ENCODE peak calls at places on chromosome 14, in four cellular contexts. Z is Karpas-422; V is activated CD4-positive, alpha-beta T cell treated with anti-CD3 and anti-CD28 coated beads for 1 hour; T is PC-3. N is an unnamed sample.

GRCh38 chr14:52356025-52356424 is 41.9 kb downstream of the PTGER2 start:
- DNase-seq in Z (no peak), V (no peak), T (peak), N (peak)

GRCh38 chr14:22985894-22986507 is 3.6 kb upstream of the AJUBA start:
- DNase-seq in Z (no peak), V (no peak), T (no peak), N (no peak)

GRCh38 chr14:68608235-68608962 is 184.5 kb downstream of the ZFP36L1 start:
- DNase-seq in Z (no peak), V (no peak), T (no peak), N (no peak)

GRCh38 chr14:53955671-53956426 is 776 bp downstream of the BMP4 start:
- DNase-seq in Z (no peak), V (no peak), T (no peak), N (peak)

GRCh38 chr14:104294628-104294982 is 156.2 kb downstream of the KIF26A start:
- DNase-seq in Z (no peak), V (no peak), T (no peak), N (no peak)

GRCh38 chr14:49863483-49864262 is 11.1 kb upstream of the NEMF start:
- DNase-seq in Z (peak), V (no peak), T (no peak), N (peak)

GRCh38 chr14:105204206-105204930 is 23.3 kb upstream of the NUDT14 start:
- DNase-seq in Z (no peak), V (no peak), T (peak), N (no peak)

GRCh38 chr14:39576258-39576657 is 144.0 kb upstream of the FBXO33 start:
- DNase-seq in Z (peak), V (no peak), T (peak), N (no peak)

GRCh38 chr14:102930138-102930752 is 7.8 kb downstream of the AMN start:
- DNase-seq in Z (no peak), V (no peak), T (no peak), N (peak)

GRCh38 chr14:104099096-104100041 is 13.9 kb downstream of the ASPG start:
- DNase-seq in Z (no peak), V (no peak), T (no peak), N (no peak)

GRCh38 chr14:26896447-26896846 is 298.6 kb upstream of the NOVA1 start:
- DNase-seq in Z (no peak), V (no peak), T (peak), N (no peak)

GRCh38 chr14:97077253-97077653 is 280.1 kb downstream of the VRK1 start:
- DNase-seq in Z (no peak), V (no peak), T (peak), N (peak)

GRCh38 chr14:25953532-25954144 is 644.2 kb downstream of the NOVA1 start:
- DNase-seq in Z (no peak), V (no peak), T (peak), N (no peak)

GRCh38 chr14:64026600-64026999 is 173.8 kb downstream of the SYNE2 start:
- DNase-seq in Z (no peak), V (no peak), T (no peak), N (peak)

GRCh38 chr14:24188251-24189058 is at the start of gene IPO4:
- DNase-seq in Z (peak), V (peak), T (peak), N (peak)

GRCh38 chr14:52380294-52380693 is 66.2 kb downstream of the PTGER2 start:
- DNase-seq in Z (no peak), V (no peak), T (peak), N (peak)

GRCh38 chr14:77979666-77980351 is 179.9 kb downstream of the ADCK1 start:
- DNase-seq in Z (peak), V (no peak), T (peak), N (no peak)

GRCh38 chr14:71672596-71672995 is 259.6 kb upstream of the RGS6 start:
- DNase-seq in Z (no peak), V (no peak), T (no peak), N (no peak)

GRCh38 chr14:52299692-52300278 is 14.3 kb upstream of the PTGER2 start:
- DNase-seq in Z (peak), V (no peak), T (peak), N (peak)

GRCh38 chr14:73634333-73634833 is 10.4 kb upstream of the DNAL1 start:
- DNase-seq in Z (no peak), V (no peak), T (peak), N (peak)

GRCh38 chr14:101131451-101131916 is 228.0 kb upstream of the RTL1 start:
- DNase-seq in Z (no peak), V (peak), T (no peak), N (no peak)

GRCh38 chr14:56709201-56709600 is 101.1 kb downstream of the OTX2 start:
- DNase-seq in Z (no peak), V (no peak), T (no peak), N (no peak)

GRCh38 chr14:102629700-102630365 is 37.4 kb downstream of the RCOR1 start:
- DNase-seq in Z (no peak), V (no peak), T (no peak), N (no peak)

GRCh38 chr14:63901434-63902085 is 48.8 kb downstream of the SYNE2 start:
- DNase-seq in Z (no peak), V (no peak), T (no peak), N (no peak)

GRCh38 chr14:32476532-32476931 is 147.4 kb downstream of the AKAP6 start:
- DNase-seq in Z (no peak), V (no peak), T (no peak), N (no peak)

GRCh38 chr14:85529803-85530574 is at the start of gene FLRT2:
- DNase-seq in Z (no peak), V (no peak), T (no peak), N (peak)

GRCh38 chr14:94389731-94390371 is 1.4 kb upstream of the SERPINA1 start:
- DNase-seq in Z (no peak), V (no peak), T (no peak), N (no peak)

GRCh38 chr14:39368261-39368959 is 63.8 kb downstream of the FBXO33 start:
- DNase-seq in Z (peak), V (no peak), T (peak), N (peak)

GRCh38 chr14:38129705-38130104 is 78.0 kb upstream of the SSTR1 start:
- DNase-seq in Z (peak), V (no peak), T (no peak), N (no peak)

GRCh38 chr14:92637228-92637627 is 111.2 kb downstream of the LGMN start:
- DNase-seq in Z (no peak), V (no peak), T (no peak), N (no peak)

GRCh38 chr14:102828201-102828600 is 51.0 kb downstream of the TRAF3 start:
- DNase-seq in Z (no peak), V (no peak), T (no peak), N (no peak)